ENCODE peak calls at places on chromosomes 2 and 18, in seven cellular contexts. W is gastrocnemius medialis, D is tibial nerve, M is RWPE1, E is PC-9, V is GM23338, S is vagina. T is an unnamed sample.

GRCh38 chr2:143730155-143730949 is 601.1 kb downstream of the ARHGAP15 start:
- DNase-seq in W (no peak), D (no peak), M (peak), E (no peak), V (no peak), S (no peak), T (no peak)

GRCh38 chr18:70907673-70908072 is 618.8 kb downstream of the SOCS6 start:
- DNase-seq in W (no peak), D (no peak), M (no peak), E (no peak), V (no peak), S (no peak), T (no peak)

GRCh38 chr2:151775057-151775740 is 40.9 kb upstream of the NEB start:
- DNase-seq in W (no peak), D (no peak), M (no peak), E (no peak), V (no peak), S (no peak), T (no peak)

GRCh38 chr2:238202326-238203103 is 980 bp downstream of the ILKAP start:
- DNase-seq in W (no peak), D (no peak), M (peak), E (no peak), V (peak), S (no peak), T (no peak)

GRCh38 chr2:218882866-218883366 is 2.3 kb downstream of the WNT10A start:
- DNase-seq in W (no peak), D (no peak), M (peak), E (no peak), V (no peak), S (no peak), T (no peak)

GRCh38 chr2:119371111-119371510 is 4.3 kb downstream of the DBI start:
- DNase-seq in W (no peak), D (no peak), M (no peak), E (no peak), V (no peak), S (no peak), T (peak)

GRCh38 chr18:58515175-58515574 is 113.7 kb downstream of the ALPK2 start:
- DNase-seq in W (no peak), D (no peak), M (no peak), E (no peak), V (no peak), S (no peak), T (no peak)

GRCh38 chr2:624096-624495 is 53.1 kb downstream of the TMEM18 start:
- DNase-seq in W (no peak), D (no peak), M (no peak), E (no peak), V (no peak), S (peak), T (no peak)

GRCh38 chr2:230286048-230286447 is 40.9 kb upstream of the SP140L start:
- DNase-seq in W (no peak), D (no peak), M (no peak), E (no peak), V (no peak), S (no peak), T (no peak)

GRCh38 chr18:2515408-2515807 is 55.9 kb downstream of the METTL4 start:
- DNase-seq in W (no peak), D (no peak), M (peak), E (no peak), V (no peak), S (no peak), T (no peak)

GRCh38 chr2:145563752-145564615 is 1044.1 kb upstream of the ZEB2 start:
- DNase-seq in W (no peak), D (no peak), M (peak), E (peak), V (no peak), S (no peak), T (no peak)

GRCh38 chr2:172052000-172052983 is 33.0 kb upstream of the DLX1 start:
- DNase-seq in W (no peak), D (no peak), M (no peak), E (no peak), V (no peak), S (no peak), T (no peak)

GRCh38 chr18:36301884-36302283 is 4.4 kb downstream of the FHOD3 start:
- DNase-seq in W (no peak), D (no peak), M (no peak), E (no peak), V (no peak), S (no peak), T (no peak)
- TF ChIP-seq CTCF in W (no peak), D (no peak), M (no peak), E (no peak), V (no peak), S (no peak), T (no peak)

DNA sequence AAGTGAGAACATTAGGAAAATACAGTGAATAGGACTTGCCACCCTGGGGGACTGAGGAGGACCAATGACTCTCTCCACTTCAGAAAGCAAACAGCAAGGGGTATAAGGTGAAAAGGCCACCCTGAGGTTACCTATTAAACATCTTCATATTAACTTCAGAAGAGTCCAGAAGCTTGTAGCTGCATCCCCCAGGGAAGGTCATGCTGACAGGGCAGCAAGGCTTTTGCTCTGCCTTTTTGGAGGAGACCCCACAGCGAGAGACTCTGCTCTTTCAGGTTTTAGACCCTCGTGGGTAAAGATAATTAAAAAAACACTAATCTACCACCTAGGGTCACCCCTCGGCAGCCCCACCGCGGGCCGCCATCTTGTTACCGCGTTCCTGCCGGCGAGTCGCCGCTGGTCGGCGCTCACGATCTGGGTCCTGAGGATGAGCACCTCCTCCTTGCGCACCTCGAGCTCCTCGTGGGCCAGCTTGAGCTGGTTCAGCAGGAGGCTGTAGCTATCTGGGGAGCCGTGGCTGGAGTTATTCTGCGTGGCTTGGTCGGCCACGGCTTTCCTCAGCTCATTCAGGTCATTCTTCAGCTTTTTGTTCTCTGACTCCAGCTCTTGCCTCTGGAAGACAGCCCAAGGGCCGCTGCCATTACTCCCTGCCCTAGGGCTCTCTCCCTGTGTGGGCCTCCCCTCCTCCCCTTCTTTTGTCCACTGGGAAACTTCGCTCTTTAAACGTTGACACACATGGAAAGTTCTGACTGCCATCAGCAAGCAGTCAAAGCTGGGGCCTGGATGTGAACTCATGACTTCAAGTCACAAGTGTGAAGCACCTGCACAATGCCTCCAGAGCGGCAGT is 50.7 kb upstream of the ACAA2 start:
- DNase-seq in W (no peak), D (no peak), M (no peak), E (no peak), V (no peak), S (no peak), T (no peak)
- TF ChIP-seq CTCF in W (no peak), D (no peak), M (no peak), E (no peak), V (no peak), S (no peak), T (no peak)

DNA sequence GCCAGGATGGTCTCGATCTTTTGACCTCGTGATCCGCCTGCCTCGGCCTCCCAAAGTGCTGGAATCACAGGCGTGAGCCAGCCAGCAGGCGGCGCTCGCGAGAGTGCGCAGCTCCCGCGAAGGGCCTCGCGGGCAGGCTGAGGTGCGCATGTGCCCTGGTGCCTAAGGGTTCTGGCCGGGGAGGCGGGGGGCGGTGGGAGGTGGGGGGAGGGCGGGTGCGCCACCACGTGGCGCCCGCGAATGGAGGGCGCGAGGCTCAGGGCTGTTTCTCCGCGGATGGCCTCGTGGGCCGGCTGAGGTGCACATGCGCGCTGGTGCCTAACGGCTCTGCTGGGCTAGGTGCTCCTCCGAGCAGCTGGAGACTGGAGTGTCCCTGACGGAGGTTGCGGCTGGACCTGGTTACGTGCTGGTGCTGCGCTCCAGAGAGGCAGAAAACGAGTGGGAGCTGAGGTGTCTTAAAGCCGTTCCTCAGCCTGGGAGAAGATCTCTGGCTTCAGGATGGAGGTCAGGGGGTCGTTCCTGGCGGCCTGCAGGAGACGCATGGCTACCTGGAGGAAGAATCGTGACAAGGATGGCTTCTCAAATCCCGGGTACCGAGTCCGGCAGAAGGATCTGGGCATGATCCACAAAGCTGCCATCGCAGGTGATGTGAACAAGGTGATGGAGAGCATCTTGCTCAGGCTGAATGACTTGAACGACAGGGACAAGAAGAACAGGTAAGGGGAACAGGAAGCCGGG is at the start of gene ANKRD62:
- DNase-seq in W (no peak), D (no peak), M (no peak), E (no peak), V (peak), S (no peak), T (no peak)
- TF ChIP-seq CTCF in W (no peak), D (no peak), M (no peak), E (no peak), V (peak), S (no peak), T (no peak)

GRCh38 chr18:51168031-51168742 is 29.3 kb downstream of the MEX3C start:
- DNase-seq in W (no peak), D (no peak), M (no peak), E (no peak), V (peak), S (no peak), T (no peak)

GRCh38 chr18:51162617-51163016 is 34.9 kb downstream of the MEX3C start:
- DNase-seq in W (no peak), D (no peak), M (no peak), E (no peak), V (no peak), S (no peak), T (no peak)

GRCh38 chr18:51163543-51163942 is 33.9 kb downstream of the MEX3C start:
- DNase-seq in W (no peak), D (no peak), M (no peak), E (no peak), V (no peak), S (no peak), T (no peak)

GRCh38 chr18:51164327-51165290 is 32.9 kb downstream of the MEX3C start:
- DNase-seq in W (no peak), D (no peak), M (no peak), E (no peak), V (peak), S (no peak), T (no peak)

DNA sequence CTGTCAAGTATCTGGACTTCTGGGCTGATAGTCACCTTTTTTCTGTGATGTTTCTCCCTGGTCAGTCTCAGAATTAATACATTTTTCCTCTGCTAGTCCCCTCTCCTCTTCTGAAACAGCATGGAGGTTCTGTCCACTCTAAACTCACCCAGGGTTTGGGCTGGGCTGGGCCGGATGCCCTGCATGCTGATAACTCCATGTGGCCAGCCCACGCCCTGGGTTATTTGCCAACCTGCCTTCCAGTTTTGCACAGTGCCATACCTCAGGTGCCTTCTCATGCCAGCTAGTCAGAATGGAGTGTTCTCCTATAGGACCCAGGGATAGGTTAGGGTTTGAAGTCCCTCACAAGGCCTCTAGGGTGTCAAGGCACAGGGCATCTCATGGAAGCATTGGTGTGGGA is 32.2 kb downstream of the MEX3C start:
- DNase-seq in W (no peak), D (no peak), M (no peak), E (no peak), V (no peak), S (no peak), T (peak)
- TF ChIP-seq CTCF in W (no peak), D (no peak), M (no peak), E (no peak), V (no peak), S (no peak), T (no peak)

GRCh38 chr2:235551965-235552364 is 58.1 kb downstream of the AGAP1 start:
- DNase-seq in W (no peak), D (peak), M (peak), E (peak), V (peak), S (no peak), T (no peak)
- TF ChIP-seq CTCF in W (peak), D (peak), M (no peak), E (peak), V (peak), S (no peak), T (peak)

DNA sequence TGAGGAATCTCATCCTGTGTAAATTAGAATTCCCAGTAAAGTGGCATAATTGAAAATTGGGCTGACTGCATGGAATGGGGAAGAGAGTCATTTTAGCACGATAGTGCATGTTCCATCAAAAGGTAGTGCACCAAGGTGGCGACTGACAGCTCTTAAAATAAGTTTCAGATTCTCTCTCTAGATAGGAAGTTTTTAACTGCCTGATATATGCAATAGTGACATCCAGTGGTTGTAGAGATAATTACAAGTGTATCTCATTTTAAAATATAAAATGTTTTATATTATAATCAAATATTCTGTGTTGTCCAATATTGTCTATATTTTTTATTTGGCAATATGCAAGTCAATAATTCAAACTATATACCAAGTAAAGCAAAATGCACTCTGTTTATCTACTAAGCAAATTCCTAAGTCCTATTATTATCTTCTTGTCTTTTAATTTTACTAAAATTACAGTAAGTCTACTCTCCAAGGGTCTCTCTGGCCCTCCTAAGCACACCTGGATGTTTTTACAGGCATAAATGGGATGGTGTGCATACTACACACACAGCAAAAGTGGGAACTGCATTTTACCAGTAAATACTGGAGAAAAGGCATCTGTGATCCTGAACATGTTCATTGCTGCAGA is 397.7 kb upstream of the HNRNPA3 start:
- DNase-seq in W (no peak), D (no peak), M (peak), E (no peak), V (peak), S (no peak), T (no peak)
- TF ChIP-seq CTCF in W (no peak), D (peak), M (peak), E (peak), V (peak), S (peak), T (peak)

GRCh38 chr2:212686285-212686895 is 147.8 kb upstream of the ERBB4 start:
- DNase-seq in W (peak), D (peak), M (peak), E (peak), V (peak), S (no peak), T (peak)
- TF ChIP-seq CTCF in W (peak), D (peak), M (peak), E (peak), V (peak), S (peak), T (peak)

DNA sequence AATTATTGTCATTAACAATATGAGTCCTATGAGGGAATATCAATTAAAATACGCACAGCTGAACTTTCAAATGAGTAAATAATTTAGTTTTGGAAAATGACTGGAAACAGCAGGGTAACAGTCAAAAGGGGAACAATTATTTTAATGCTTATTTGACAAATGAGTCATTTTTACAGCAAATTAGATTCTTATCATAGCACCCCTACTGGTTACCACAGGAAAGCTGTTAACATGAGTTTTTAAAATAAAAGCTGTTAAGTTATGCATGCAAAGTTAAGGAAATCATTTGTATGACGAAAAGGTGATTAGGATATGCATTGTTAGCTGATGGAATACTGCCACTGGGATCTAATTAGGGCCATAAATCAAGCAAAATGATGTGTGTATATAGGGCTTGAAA is 435.1 kb upstream of the MEIS1 start:
- DNase-seq in W (no peak), D (no peak), M (peak), E (no peak), V (no peak), S (no peak), T (no peak)
- TF ChIP-seq CTCF in W (no peak), D (no peak), M (peak), E (peak), V (peak), S (no peak), T (no peak)

GRCh38 chr2:5980351-5981054 is 288.3 kb downstream of the SOX11 start:
- DNase-seq in W (no peak), D (no peak), M (no peak), E (no peak), V (no peak), S (no peak), T (no peak)

GRCh38 chr2:5978352-5978751 is 286.2 kb downstream of the SOX11 start:
- DNase-seq in W (no peak), D (no peak), M (no peak), E (no peak), V (no peak), S (no peak), T (no peak)

GRCh38 chr2:5982217-5982910 is 290.2 kb downstream of the SOX11 start:
- DNase-seq in W (no peak), D (no peak), M (no peak), E (no peak), V (no peak), S (no peak), T (no peak)

GRCh38 chr2:5982911-5983310 is 290.7 kb downstream of the SOX11 start:
- DNase-seq in W (no peak), D (no peak), M (no peak), E (no peak), V (no peak), S (no peak), T (no peak)

DNA sequence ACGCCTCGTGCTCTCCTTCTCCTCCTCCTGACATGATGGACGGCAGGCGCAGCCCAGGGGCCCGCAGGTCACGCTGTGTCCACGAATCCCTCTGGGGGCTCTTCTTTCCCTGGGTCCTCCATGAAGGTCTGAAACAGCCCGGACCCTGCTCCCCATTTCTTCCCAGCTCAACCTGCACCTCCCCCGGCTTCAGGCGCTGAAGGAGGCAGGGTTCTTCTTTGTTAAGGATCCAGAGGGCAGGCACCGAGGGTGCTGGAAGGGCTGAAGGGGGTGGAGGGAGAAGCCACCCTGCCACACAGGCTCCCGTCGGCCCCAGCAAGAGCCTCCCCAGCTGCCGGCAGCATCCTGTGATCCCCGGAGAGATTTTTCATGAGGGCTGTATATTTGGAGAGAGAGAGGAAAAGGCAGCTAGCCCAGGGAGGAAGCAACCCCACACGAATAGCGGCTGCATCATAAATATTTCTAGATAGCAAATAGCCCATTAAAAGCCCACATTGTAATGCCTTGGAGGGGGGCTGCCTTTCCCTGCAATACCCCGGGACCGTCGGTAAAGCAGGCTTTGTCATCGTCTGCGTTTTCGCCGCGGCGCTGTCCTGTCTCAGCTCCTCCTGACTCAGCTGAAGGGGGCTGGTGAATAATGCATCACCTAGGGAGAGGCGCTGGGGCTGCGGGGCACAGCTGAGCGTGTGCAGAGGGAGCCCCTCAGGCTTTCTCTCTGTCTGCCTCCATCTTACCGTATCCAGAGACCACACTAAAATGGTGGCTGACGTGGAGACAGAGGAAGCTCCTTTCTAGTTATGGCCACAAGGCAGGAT is 289.3 kb downstream of the SOX11 start:
- DNase-seq in W (no peak), D (no peak), M (no peak), E (no peak), V (peak), S (no peak), T (no peak)
- TF ChIP-seq CTCF in W (no peak), D (no peak), M (no peak), E (no peak), V (no peak), S (no peak), T (no peak)